ENCODE peak calls at places on chromosome 7, in four cellular contexts. V is LoVo, J is nephron progenitor cell, F is cardiac muscle cell. M is an unnamed sample.
A peak's percentile ranks its signal among the peaks of the same experiment; 100 is the strongest.

GRCh38 chr7:106243893-106244292 is 40.9 kb downstream of the NAMPT start:
- DNase-seq in V (no peak), J (no peak), F (no peak), M (peak; percentile 22)

GRCh38 chr7:93890041-93890463 is 501 bp downstream of the TFPI2 start:
- DNase-seq in V (no peak), J (peak; percentile 46), F (peak; percentile 60), M (no peak)

GRCh38 chr7:131627589-131628212 is 71.3 kb upstream of the PODXL start:
- DNase-seq in V (no peak), J (no peak), F (no peak), M (no peak)

GRCh38 chr7:112204072-112204775 is 2.0 kb downstream of the DOCK4 start:
- DNase-seq in V (no peak), J (peak; percentile 16), F (no peak), M (no peak)

GRCh38 chr7:129952164-129952652 is 552 bp downstream of the UBE2H start:
- DNase-seq in V (peak; percentile 46), J (no peak), F (peak; percentile 28), M (peak; percentile 57)

GRCh38 chr7:137328389-137329120 is 15.0 kb downstream of the PTN start:
- DNase-seq in V (no peak), J (no peak), F (no peak), M (no peak)

GRCh38 chr7:68613405-68613804 is 984.9 kb upstream of the AUTS2 start:
- DNase-seq in V (no peak), J (no peak), F (peak; percentile 1), M (no peak)

GRCh38 chr7:75793676-75794075 is 19.9 kb downstream of the CCL24 start:
- DNase-seq in V (no peak), J (no peak), F (no peak), M (no peak)

GRCh38 chr7:25246306-25246705 is 18.0 kb upstream of the NPVF start:
- DNase-seq in V (no peak), J (no peak), F (no peak), M (no peak)

GRCh38 chr7:155975490-155975889 is 163.2 kb upstream of the SHH start:
- DNase-seq in V (no peak), J (no peak), F (no peak), M (no peak)

GRCh38 chr7:18889436-18889835 is 228.0 kb downstream of the TWIST1 start:
- DNase-seq in V (no peak), J (no peak), F (no peak), M (no peak)

M was measured in K562.